ENCODE peak calls at places on chromosomes 4 and X, in nine cellular contexts. O, J, C, Z, N, M, S, G and X are unnamed samples.

GRCh38 chrX:13647709-13648212 is 5.2 kb upstream of the TCEANC start:
- DNase-seq in O (no peak), S (no peak), M (no peak), Z (no peak), G (peak; percentile 76), N (peak; percentile 83), C (no peak), J (peak; percentile 2), X (peak; percentile 77)

GRCh38 chr4:158042591-158043030 is 130.2 kb downstream of the GASK1B start:
- DNase-seq in N (no peak), J (no peak), C (no peak), M (no peak), Z (no peak), O (no peak), G (no peak), S (no peak), X (no peak)

GRCh38 chr4:163701915-163702314 is 207.4 kb downstream of the TMA16 start:
- DNase-seq in G (no peak), Z (no peak), J (no peak), N (peak; percentile 78), O (no peak), M (no peak), S (no peak), C (no peak), X (no peak)

GRCh38 chr4:151540728-151541437 is 131.9 kb downstream of the FHIP1A start:
- DNase-seq in N (peak; percentile 92), M (peak; percentile 92), O (no peak), S (no peak), G (no peak), C (no peak), Z (no peak), J (peak; percentile 77), X (peak; percentile 70)

GRCh38 chr4:31613946-31614623 is 893.9 kb downstream of the PCDH7 start:
- DNase-seq in M (no peak), N (no peak), O (peak; percentile 67), J (no peak), Z (no peak), C (no peak), S (no peak), G (no peak), X (no peak)

GRCh38 chr4:140117946-140118345 is 36.0 kb downstream of the MAML3 start:
- DNase-seq in J (no peak), O (no peak), S (no peak), M (no peak), N (no peak), Z (no peak), C (no peak), G (no peak), X (no peak)

GRCh38 chr4:13678186-13678924 is 50.8 kb upstream of the BOD1L1 start:
- DNase-seq in N (peak; percentile 55), J (no peak), G (no peak), Z (no peak), M (no peak), S (no peak), C (no peak), O (no peak), X (no peak)

GRCh38 chr4:72338060-72338459 is 231.0 kb downstream of the ADAMTS3 start:
- DNase-seq in S (no peak), O (no peak), G (no peak), M (no peak), C (no peak), J (no peak), N (no peak), Z (no peak), X (no peak)

GRCh38 chr4:177595413-177595812 is 153.2 kb upstream of the AGA start:
- DNase-seq in J (no peak), G (no peak), S (no peak), N (no peak), M (no peak), O (no peak), Z (no peak), C (no peak), X (no peak)

GRCh38 chrX:100994352-100995281 is 25.1 kb downstream of the ARL13A start:
- DNase-seq in C (no peak), G (no peak), M (peak; percentile 91), J (peak; percentile 76), Z (no peak), O (no peak), N (peak; percentile 32), S (no peak), X (peak; percentile 51)

GRCh38 chrX:53239474-53239873 is 14.5 kb upstream of the KDM5C start:
- DNase-seq in O (peak; percentile 76), S (peak; percentile 63), Z (peak; percentile 61), G (no peak), C (no peak), N (no peak), J (no peak), M (no peak), X (no peak)

GRCh38 chr4:16626945-16627344 is 271.5 kb downstream of the LDB2 start:
- DNase-seq in M (no peak), C (no peak), S (no peak), Z (no peak), J (peak; percentile 62), O (no peak), N (peak; percentile 96), G (no peak), X (peak; percentile 22)

GRCh38 chrX:121308276-121308805 is 260.9 kb downstream of the GLUD2 start:
- DNase-seq in O (peak; percentile 63), M (no peak), G (no peak), J (peak; percentile 8), N (peak; percentile 59), Z (peak; percentile 8), C (no peak), S (no peak), X (peak; percentile 47)

GRCh38 chr4:104575293-104575692 is 80.6 kb upstream of the CXXC4 start:
- DNase-seq in S (no peak), C (no peak), M (no peak), Z (no peak), J (no peak), O (no peak), G (no peak), N (no peak), X (no peak)

GRCh38 chrX:153909024-153909979 is 4.8 kb downstream of the AVPR2 start:
- DNase-seq in M (no peak), S (peak; percentile 76), N (no peak), C (peak; percentile 73), G (peak; percentile 38), O (peak; percentile 78), Z (peak; percentile 85), J (no peak), X (no peak)

GRCh38 chrX:104284407-104285000 is 29.8 kb upstream of the ESX1 start:
- DNase-seq in N (no peak), O (no peak), J (no peak), S (no peak), C (no peak), M (no peak), G (no peak), Z (no peak), X (no peak)

GRCh38 chr4:37826282-37827029 is at the start of gene PGM2:
- DNase-seq in M (peak; percentile 64), G (peak; percentile 93), J (peak; percentile 76), S (peak; percentile 99), C (peak; percentile 94), O (peak; percentile 96), N (peak; percentile 79), Z (peak; percentile 91), X (peak; percentile 93)

DNA sequence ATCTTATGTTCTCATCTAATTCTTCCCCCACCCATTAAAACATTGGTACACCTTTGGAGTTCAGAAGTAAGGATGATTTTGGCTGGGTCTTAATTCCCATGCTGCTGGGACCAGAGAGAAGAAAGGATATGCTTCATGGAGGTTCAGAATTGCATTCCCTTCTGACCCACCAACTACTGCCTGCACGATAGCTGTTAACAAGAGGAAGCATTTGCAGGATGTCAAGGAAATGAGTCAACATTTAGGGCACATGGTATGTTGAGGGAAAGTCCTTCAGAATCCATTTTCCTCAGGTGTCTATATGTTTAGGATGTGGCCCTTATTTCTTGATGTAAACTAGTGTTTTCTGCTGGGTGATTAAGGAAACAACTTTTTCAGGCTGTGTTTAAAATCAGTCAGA is 95.4 kb upstream of the DDX3X start:
- DNase-seq in Z (no peak), S (no peak), O (no peak), M (peak; percentile 44), N (peak; percentile 56), C (no peak), J (peak; percentile 29), G (no peak), X (no peak)
- H3K27ac ChIP-seq in Z (no peak overlapping the region), S (no peak overlapping the region), O (no peak overlapping the region), M (no peak overlapping the region), N (peak overlapping the region; percentile 42), C (no peak overlapping the region), J (no peak overlapping the region), G (no peak overlapping the region), X (no peak overlapping the region)

DNA sequence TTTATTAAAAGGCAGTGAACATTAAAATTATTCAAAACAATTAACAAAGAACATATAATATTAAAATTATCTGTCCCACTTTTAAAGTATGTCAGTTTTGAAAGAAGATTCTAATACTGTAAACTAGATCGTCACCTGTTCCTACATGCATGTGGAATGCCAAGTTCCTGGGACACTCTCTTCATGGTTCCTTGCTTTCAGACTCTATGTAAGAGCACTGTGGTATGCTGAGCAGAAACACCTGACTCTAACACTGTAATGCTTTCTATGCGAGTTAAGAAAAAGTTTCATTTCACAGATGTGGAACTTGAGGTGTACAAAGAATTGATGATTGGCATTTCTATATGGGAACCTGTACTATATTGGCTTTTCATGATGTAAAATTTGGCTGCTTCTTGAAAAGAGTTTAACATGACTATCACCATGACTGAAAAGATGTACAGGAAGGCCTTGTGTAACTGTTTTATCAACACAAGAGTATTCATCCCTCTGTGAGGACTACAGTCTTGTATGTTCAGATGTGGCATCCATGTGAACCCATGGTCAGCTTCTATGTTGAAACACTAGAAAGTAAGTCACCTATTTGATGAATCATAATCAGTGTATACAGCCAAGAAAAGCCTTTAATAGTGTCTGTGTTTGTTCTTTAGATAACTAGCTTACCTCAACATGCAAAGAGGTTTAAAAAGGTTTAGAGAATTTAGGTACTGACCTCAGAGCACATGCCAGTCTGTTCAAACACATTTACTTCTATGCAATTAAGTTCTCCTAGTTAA is 354.5 kb downstream of the ARHGAP24 start:
- DNase-seq in G (no peak), C (no peak), Z (no peak), S (no peak), N (no peak), M (no peak), J (no peak), O (no peak), X (peak; percentile 23)
- H3K27ac ChIP-seq in G (no peak overlapping the region), C (no peak overlapping the region), Z (no peak overlapping the region), S (no peak overlapping the region), N (no peak overlapping the region), M (no peak overlapping the region), J (no peak overlapping the region), O (no peak overlapping the region), X (peak overlapping the region; percentile 30)

GRCh38 chr4:43325220-43325967 is 432.9 kb downstream of the GRXCR1 start:
- DNase-seq in Z (no peak), C (no peak), N (no peak), S (no peak), O (no peak), J (no peak), M (no peak), G (no peak), X (no peak)
- H3K27ac ChIP-seq in Z (no peak overlapping the region), C (no peak overlapping the region), N (no peak overlapping the region), S (no peak overlapping the region), O (no peak overlapping the region), J (no peak overlapping the region), M (no peak overlapping the region), G (no peak overlapping the region), X (no peak overlapping the region)

DNA sequence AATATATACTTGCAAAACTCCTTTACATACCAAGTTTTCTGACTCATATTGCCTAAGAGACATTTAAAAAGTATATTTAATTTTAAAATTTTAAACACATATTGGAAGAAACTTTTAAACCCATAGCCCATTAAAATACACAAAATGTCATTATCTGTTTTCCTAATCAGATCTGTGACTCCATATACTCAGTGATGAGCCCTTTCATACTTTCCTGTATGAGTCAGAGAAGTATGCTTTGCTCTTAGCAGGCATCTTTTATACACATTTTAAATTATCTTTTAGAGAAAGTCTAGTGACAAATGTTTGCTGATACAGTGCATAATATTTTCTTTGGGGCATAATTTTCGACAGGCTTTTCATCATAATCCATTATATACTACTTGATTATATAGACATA is 26.4 kb downstream of the SPIN3 start:
- DNase-seq in M (no peak), Z (no peak), C (no peak), G (no peak), N (no peak), S (no peak), O (no peak), J (no peak), X (no peak)
- H3K27ac ChIP-seq in M (no peak overlapping the region), Z (no peak overlapping the region), C (no peak overlapping the region), G (no peak overlapping the region), N (no peak overlapping the region), S (no peak overlapping the region), O (no peak overlapping the region), J (no peak overlapping the region), X (no peak overlapping the region)